ENCODE peak calls at places on chromosome X, in nine cellular contexts. O, C, F, T, R, Q, M, Y and S are unnamed samples.

GRCh38 chrX:41922694-41923171 is 621 bp downstream of the CASK start:
- DNase-seq in O (peak), C (peak), F (peak), T (no peak), R (no peak), Q (peak), M (peak), Y (peak), S (no peak)

GRCh38 chrX:151729056-151729725 is 5.4 kb upstream of the CNGA2 start:
- DNase-seq in O (no peak), C (no peak), F (no peak), T (no peak), R (no peak), Q (no peak), M (no peak), Y (no peak), S (peak)

GRCh38 chrX:37998586-37999267 is 7.6 kb upstream of the SYTL5 start:
- DNase-seq in O (peak), C (no peak), F (no peak), T (no peak), R (no peak), Q (no peak), M (no peak), Y (no peak), S (no peak)

GRCh38 chrX:47321386-47321785 is 49.0 kb upstream of the ZNF157 start:
- DNase-seq in O (peak), C (peak), F (peak), T (no peak), R (no peak), Q (no peak), M (no peak), Y (peak), S (no peak)

GRCh38 chrX:116872931-116873330 is 410.2 kb upstream of the CT83 start:
- DNase-seq in O (no peak), C (no peak), F (no peak), T (no peak), R (no peak), Q (no peak), M (no peak), Y (no peak), S (no peak)

GRCh38 chrX:6053126-6053625 is 175.5 kb downstream of the NLGN4X start:
- DNase-seq in O (no peak), C (no peak), F (no peak), T (no peak), R (no peak), Q (no peak), M (no peak), Y (no peak), S (no peak)

GRCh38 chrX:84907324-84907946 is 96.2 kb upstream of the APOOL start:
- DNase-seq in O (peak), C (no peak), F (no peak), T (no peak), R (no peak), Q (no peak), M (no peak), Y (peak), S (no peak)

GRCh38 chrX:149462849-149463248 is 42.3 kb downstream of the IDS start:
- DNase-seq in O (no peak), C (no peak), F (no peak), T (no peak), R (no peak), Q (no peak), M (no peak), Y (no peak), S (no peak)

GRCh38 chrX:57771689-57772088 is 91.6 kb upstream of the NLRP2B start:
- DNase-seq in O (no peak), C (no peak), F (no peak), T (no peak), R (no peak), Q (no peak), M (no peak), Y (no peak), S (no peak)

GRCh38 chrX:52359614-52360232 is 9.1 kb upstream of the XAGE2 start:
- DNase-seq in O (no peak), C (no peak), F (no peak), T (no peak), R (no peak), Q (no peak), M (no peak), Y (no peak), S (no peak)

GRCh38 chrX:139167282-139167681 is 363.3 kb upstream of the F9 start:
- DNase-seq in O (no peak), C (no peak), F (no peak), T (no peak), R (no peak), Q (no peak), M (no peak), Y (no peak), S (no peak)

GRCh38 chrX:135740683-135741149 is 27.3 kb downstream of the CT45A3 start:
- DNase-seq in O (no peak), C (peak), F (peak), T (peak), R (peak), Q (no peak), M (no peak), Y (peak), S (peak)

GRCh38 chrX:10326578-10326977 is 169.8 kb downstream of the CLCN4 start:
- DNase-seq in O (peak), C (no peak), F (no peak), T (no peak), R (no peak), Q (no peak), M (no peak), Y (no peak), S (no peak)

GRCh38 chrX:108070891-108071290 is 20.5 kb downstream of the PSMD10 start:
- DNase-seq in O (peak), C (no peak), F (no peak), T (no peak), R (no peak), Q (no peak), M (no peak), Y (no peak), S (no peak)

GRCh38 chrX:41001327-41001726 is 83.9 kb upstream of the USP9X start:
- DNase-seq in O (no peak), C (no peak), F (no peak), T (no peak), R (no peak), Q (no peak), M (no peak), Y (no peak), S (no peak)

GRCh38 chrX:17736478-17736855 is 826 bp upstream of the SCML1 start:
- DNase-seq in O (no peak), C (no peak), F (no peak), T (no peak), R (no peak), Q (no peak), M (no peak), Y (no peak), S (no peak)

GRCh38 chrX:129748265-129748664 is 9.5 kb downstream of the XPNPEP2 start:
- DNase-seq in O (no peak), C (no peak), F (no peak), T (no peak), R (no peak), Q (no peak), M (no peak), Y (no peak), S (no peak)

GRCh38 chrX:107751127-107751526 is 24.5 kb downstream of the TSC22D3 start:
- DNase-seq in O (no peak), C (no peak), F (no peak), T (no peak), R (no peak), Q (no peak), M (no peak), Y (no peak), S (no peak)

GRCh38 chrX:103063191-103063845 is 653 bp downstream of the BEX1 start:
- DNase-seq in O (peak), C (peak), F (peak), T (no peak), R (no peak), Q (no peak), M (no peak), Y (peak), S (no peak)

GRCh38 chrX:134774190-134775048 is 116.1 kb upstream of the PLAC1 start:
- DNase-seq in O (peak), C (no peak), F (no peak), T (no peak), R (no peak), Q (no peak), M (no peak), Y (no peak), S (no peak)

GRCh38 chrX:7263330-7263729 is 115.4 kb upstream of the PUDP start:
- DNase-seq in O (no peak), C (no peak), F (no peak), T (no peak), R (no peak), Q (no peak), M (no peak), Y (no peak), S (no peak)

GRCh38 chrX:151753313-151754041 is 18.9 kb downstream of the CNGA2 start:
- DNase-seq in O (no peak), C (peak), F (peak), T (no peak), R (no peak), Q (no peak), M (no peak), Y (peak), S (peak)

GRCh38 chrX:74343327-74343969 is 39.5 kb downstream of the ZCCHC13 start:
- DNase-seq in O (no peak), C (no peak), F (no peak), T (no peak), R (no peak), Q (no peak), M (no peak), Y (peak), S (no peak)

GRCh38 chrX:138534410-138534809 is 177.1 kb downstream of the FGF13 start:
- DNase-seq in O (no peak), C (no peak), F (no peak), T (no peak), R (no peak), Q (no peak), M (no peak), Y (no peak), S (no peak)

GRCh38 chrX:137313627-137314026 is 252.3 kb upstream of the ZIC3 start:
- DNase-seq in O (no peak), C (no peak), F (no peak), T (no peak), R (no peak), Q (no peak), M (no peak), Y (no peak), S (no peak)

GRCh38 chrX:85288992-85289723 is 45.4 kb downstream of the ZNF711 start:
- DNase-seq in O (no peak), C (no peak), F (no peak), T (no peak), R (no peak), Q (no peak), M (no peak), Y (peak), S (no peak)

GRCh38 chrX:41785685-41786084 is 61.7 kb downstream of the GPR82 start:
- DNase-seq in O (no peak), C (no peak), F (no peak), T (no peak), R (no peak), Q (no peak), M (no peak), Y (no peak), S (no peak)

GRCh38 chrX:155745792-155746191 is 133.0 kb upstream of the TMLHE start:
- DNase-seq in O (peak), C (peak), F (no peak), T (no peak), R (no peak), Q (no peak), M (no peak), Y (no peak), S (no peak)

GRCh38 chrX:40107291-40108083 is 9.7 kb upstream of the BCOR start:
- DNase-seq in O (peak), C (peak), F (no peak), T (no peak), R (no peak), Q (peak), M (no peak), Y (peak), S (no peak)

GRCh38 chrX:17242470-17242869 is 132.5 kb upstream of the NHS start:
- DNase-seq in O (peak), C (peak), F (peak), T (no peak), R (no peak), Q (no peak), M (no peak), Y (peak), S (no peak)

GRCh38 chrX:30935985-30936384 is 46.9 kb upstream of the TAB3 start:
- DNase-seq in O (peak), C (peak), F (peak), T (no peak), R (no peak), Q (no peak), M (no peak), Y (peak), S (no peak)

GRCh38 chrX:30156880-30157560 is 58.3 kb upstream of the MAGEB2 start:
- DNase-seq in O (peak), C (no peak), F (no peak), T (no peak), R (no peak), Q (no peak), M (no peak), Y (no peak), S (no peak)

GRCh38 chrX:40908857-40909475 is 173.6 kb upstream of the MED14 start:
- DNase-seq in O (peak), C (no peak), F (no peak), T (no peak), R (no peak), Q (no peak), M (no peak), Y (no peak), S (no peak)

GRCh38 chrX:35664838-35665237 is 133.3 kb upstream of the MAGEB16 start:
- DNase-seq in O (peak), C (peak), F (no peak), T (no peak), R (no peak), Q (no peak), M (no peak), Y (peak), S (no peak)

GRCh38 chrX:38262715-38263620 is 42.3 kb upstream of the SRPX start:
- DNase-seq in O (peak), C (no peak), F (no peak), T (no peak), R (no peak), Q (no peak), M (no peak), Y (no peak), S (no peak)

GRCh38 chrX:57282568-57282967 is 3.9 kb upstream of the FAAH2 start:
- DNase-seq in O (no peak), C (no peak), F (no peak), T (no peak), R (no peak), Q (no peak), M (no peak), Y (peak), S (no peak)